ENCODE peak calls at places on chromosomes 2 and 18, in eight cellular contexts. R is T-cell; L is stimulated activated CD4-positive, alpha-beta T cell treated with anti-CD3 and anti-CD28 coated beads, Interleukin-1b, Interleukin-23, amount 100 ng/mL, for 4 hours; K is naive thymus-derived CD8-positive, alpha-beta T cell; Q is G401; V is GM04504; A is mesendoderm; Z is HuH-7.5. T is an unnamed sample.

GRCh38 chr2:9423922-9424272 is 443 bp downstream of the CPSF3 start:
- DNase-seq in Z (no peak), V (no peak), A (no peak), L (no peak), K (peak; percentile 9), Q (peak; percentile 51), R (no peak), T (no peak)

GRCh38 chr2:236551843-236552542 is 17.6 kb upstream of the ACKR3 start:
- DNase-seq in L (no peak), K (no peak), Z (no peak), R (no peak), A (no peak), V (no peak), Q (no peak), T (no peak)

GRCh38 chr18:58044370-58045264 is 591 bp downstream of the NEDD4L start:
- DNase-seq in K (peak; percentile 42), V (no peak), Z (peak; percentile 11), Q (peak; percentile 52), L (no peak), R (peak; percentile 31), A (peak; percentile 79), T (no peak)

GRCh38 chr2:63056309-63057065 is 5.9 kb downstream of the OTX1 start:
- DNase-seq in A (peak; percentile 49), R (no peak), V (no peak), L (no peak), K (no peak), Z (no peak), Q (no peak), T (no peak)

GRCh38 chr2:105792561-105792960 is 47.8 kb downstream of the NCK2 start:
- DNase-seq in A (no peak), Q (no peak), Z (no peak), V (no peak), L (no peak), K (no peak), R (no peak), T (no peak)

GRCh38 chr2:24831736-24832421 is 38.7 kb downstream of the CENPO start:
- DNase-seq in V (no peak), Z (no peak), Q (peak; percentile 9), R (no peak), K (no peak), L (no peak), A (no peak), T (no peak)

GRCh38 chr2:114170070-114170469 is 272.4 kb upstream of the DPP10 start:
- DNase-seq in A (no peak), K (no peak), Z (no peak), V (no peak), L (no peak), Q (no peak), R (no peak), T (no peak)

GRCh38 chr2:124045906-124046305 is 20.8 kb downstream of the CNTNAP5 start:
- DNase-seq in L (no peak), A (no peak), Q (no peak), V (no peak), R (no peak), Z (no peak), K (no peak), T (no peak)

GRCh38 chr2:160612266-160612864 is 118.8 kb upstream of the RBMS1 start:
- DNase-seq in K (no peak), Q (no peak), V (peak; percentile 53), A (no peak), R (no peak), L (no peak), Z (no peak), T (no peak)

T was measured in HFFc6.